ENCODE peak calls at places on chromosomes 13 and 19, in five cellular contexts. One of them, this sample, is unnamed.

GRCh38 chr19:3006075-3006767 is 22.9 kb downstream of the TLE2 start:
- DNase-seq in cardiac fibroblast: no peak
- DNase-seq in brain microvascular endothelial cell: no peak
- DNase-seq in GM06990: no peak
- DNase-seq in neural crest cell: no peak
- DNase-seq in this sample: no peak

GRCh38 chr13:76637651-76638111 is 248.5 kb downstream of the KCTD12 start:
- DNase-seq in brain microvascular endothelial cell: peak; percentile 42
- DNase-seq in cardiac fibroblast: peak; percentile 41
- DNase-seq in GM06990: no peak
- DNase-seq in neural crest cell: no peak
- DNase-seq in this sample: no peak

GRCh38 chr19:46766569-46767317 is 20.5 kb upstream of the STRN4 start:
- DNase-seq in cardiac fibroblast: no peak
- DNase-seq in GM06990: no peak
- DNase-seq in neural crest cell: peak; percentile 48
- DNase-seq in brain microvascular endothelial cell: no peak
- DNase-seq in this sample: no peak

GRCh38 chr19:15265849-15266248 is 33.6 kb upstream of the EPHX3 start:
- DNase-seq in GM06990: no peak
- DNase-seq in brain microvascular endothelial cell: peak; percentile 86
- DNase-seq in cardiac fibroblast: peak; percentile 99
- DNase-seq in neural crest cell: no peak
- DNase-seq in this sample: peak; percentile 96

GRCh38 chr13:77660841-77661250 is 36.6 kb upstream of the SLAIN1 start:
- DNase-seq in neural crest cell: no peak
- DNase-seq in GM06990: no peak
- DNase-seq in brain microvascular endothelial cell: no peak
- DNase-seq in cardiac fibroblast: no peak
- DNase-seq in this sample: no peak

GRCh38 chr19:27806471-27807070 is 1406.4 kb downstream of the UQCRFS1 start:
- DNase-seq in cardiac fibroblast: no peak
- DNase-seq in GM06990: no peak
- DNase-seq in brain microvascular endothelial cell: no peak
- DNase-seq in neural crest cell: no peak
- DNase-seq in this sample: no peak

GRCh38 chr13:74187564-74187963 is 53.4 kb upstream of the KLF12 start:
- DNase-seq in neural crest cell: no peak
- DNase-seq in brain microvascular endothelial cell: peak; percentile 49
- DNase-seq in GM06990: no peak
- DNase-seq in cardiac fibroblast: no peak
- DNase-seq in this sample: no peak

GRCh38 chr19:8148410-8149231 is 771 bp downstream of the FBN3 start:
- DNase-seq in neural crest cell: peak; percentile 27
- DNase-seq in GM06990: no peak
- DNase-seq in brain microvascular endothelial cell: no peak
- DNase-seq in cardiac fibroblast: no peak
- DNase-seq in this sample: no peak

GRCh38 chr19:13057744-13058143 is 44.9 kb downstream of the LYL1 start:
- DNase-seq in brain microvascular endothelial cell: no peak
- DNase-seq in cardiac fibroblast: peak; percentile 52
- DNase-seq in neural crest cell: no peak
- DNase-seq in GM06990: no peak
- DNase-seq in this sample: no peak

GRCh38 chr13:98405690-98406344 is 171.1 kb downstream of the STK24 start:
- DNase-seq in neural crest cell: no peak
- DNase-seq in brain microvascular endothelial cell: no peak
- DNase-seq in cardiac fibroblast: no peak
- DNase-seq in GM06990: no peak
- DNase-seq in this sample: no peak

GRCh38 chr19:12482505-12482886 is 2.1 kb downstream of the ZNF709 start:
- DNase-seq in brain microvascular endothelial cell: no peak
- DNase-seq in cardiac fibroblast: no peak
- DNase-seq in neural crest cell: no peak
- DNase-seq in GM06990: no peak
- DNase-seq in this sample: no peak

GRCh38 chr13:66660013-66660804 is 569.9 kb downstream of the PCDH9 start:
- DNase-seq in brain microvascular endothelial cell: peak; percentile 62
- DNase-seq in cardiac fibroblast: peak; percentile 64
- DNase-seq in GM06990: peak; percentile 0
- DNase-seq in neural crest cell: no peak
- DNase-seq in this sample: no peak

GRCh38 chr13:99859178-99860177 is 112.1 kb downstream of the ZIC5 start:
- DNase-seq in neural crest cell: no peak
- DNase-seq in brain microvascular endothelial cell: no peak
- DNase-seq in cardiac fibroblast: no peak
- DNase-seq in GM06990: peak; percentile 22
- DNase-seq in this sample: no peak

DNA sequence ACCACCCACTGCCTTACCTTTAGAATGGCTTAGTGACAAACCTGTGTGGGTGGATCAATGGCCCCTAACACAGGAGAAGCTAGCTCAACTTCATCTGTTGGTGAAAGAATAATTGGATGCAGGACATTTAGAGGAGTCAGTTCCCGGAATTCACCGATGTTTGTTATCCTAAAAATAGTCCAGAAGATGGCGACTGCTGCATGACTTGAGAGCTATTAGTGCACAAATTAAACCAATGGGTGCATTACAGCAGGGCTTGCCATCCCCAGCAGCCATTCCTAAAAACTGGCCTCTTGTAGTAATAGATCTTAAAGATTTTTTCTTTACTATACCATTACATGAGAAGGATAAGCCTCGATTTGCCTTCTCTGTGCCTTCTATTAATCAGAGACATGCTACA is 46.8 kb upstream of the ZNF726 start:
- DNase-seq in brain microvascular endothelial cell: no peak
- DNase-seq in GM06990: no peak
- DNase-seq in cardiac fibroblast: no peak
- DNase-seq in neural crest cell: no peak
- DNase-seq in this sample: no peak
- TF ChIP-seq CTCF in brain microvascular endothelial cell: no peak
- TF ChIP-seq CTCF in GM06990: no peak
- TF ChIP-seq CTCF in cardiac fibroblast: no peak
- TF ChIP-seq CTCF in neural crest cell: no peak
- TF ChIP-seq CTCF in this sample: no peak

GRCh38 chr13:19888799-19889198 is 25.4 kb upstream of the ZMYM5 start:
- DNase-seq in cardiac fibroblast: peak; percentile 47
- DNase-seq in GM06990: no peak
- DNase-seq in neural crest cell: no peak
- DNase-seq in brain microvascular endothelial cell: no peak
- DNase-seq in this sample: no peak
- TF ChIP-seq CTCF in cardiac fibroblast: no peak
- TF ChIP-seq CTCF in GM06990: no peak
- TF ChIP-seq CTCF in neural crest cell: no peak
- TF ChIP-seq CTCF in brain microvascular endothelial cell: no peak
- TF ChIP-seq CTCF in this sample: peak; percentile 41

DNA sequence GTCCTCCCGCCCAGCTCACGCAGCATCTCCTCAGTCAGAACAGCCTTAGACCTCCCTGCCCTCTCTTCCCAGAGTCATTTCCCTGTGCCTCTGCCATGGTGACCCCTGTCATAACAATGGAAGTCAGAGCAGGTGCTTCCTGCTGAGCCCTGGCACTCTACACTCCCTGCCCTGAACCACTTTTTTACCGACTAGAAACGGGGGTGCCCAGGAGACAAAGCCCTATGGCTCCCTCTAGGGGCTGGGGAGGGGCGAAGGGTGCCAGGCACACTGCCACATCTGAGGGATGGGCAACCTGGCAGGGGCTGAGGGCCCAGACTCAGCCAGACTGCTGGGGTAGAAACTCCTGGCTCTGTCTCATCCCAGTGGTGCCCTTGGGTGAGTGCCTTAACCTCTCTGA is 16.4 kb downstream of the ZNF574 start:
- DNase-seq in brain microvascular endothelial cell: no peak
- DNase-seq in GM06990: no peak
- DNase-seq in cardiac fibroblast: peak; percentile 31
- DNase-seq in neural crest cell: no peak
- DNase-seq in this sample: no peak
- TF ChIP-seq CTCF in brain microvascular endothelial cell: peak; percentile 74
- TF ChIP-seq CTCF in GM06990: peak; percentile 68
- TF ChIP-seq CTCF in cardiac fibroblast: peak; percentile 61
- TF ChIP-seq CTCF in neural crest cell: peak; percentile 34
- TF ChIP-seq CTCF in this sample: peak; percentile 56

GRCh38 chr19:1875646-1876493 is 9.4 kb downstream of the ABHD17A start:
- DNase-seq in cardiac fibroblast: peak; percentile 92
- DNase-seq in neural crest cell: peak; percentile 82
- DNase-seq in brain microvascular endothelial cell: peak; percentile 74
- DNase-seq in GM06990: peak; percentile 89
- DNase-seq in this sample: peak; percentile 93
- TF ChIP-seq CTCF in cardiac fibroblast: no peak
- TF ChIP-seq CTCF in neural crest cell: peak; percentile 19
- TF ChIP-seq CTCF in brain microvascular endothelial cell: no peak
- TF ChIP-seq CTCF in GM06990: peak; percentile 35
- TF ChIP-seq CTCF in this sample: no peak

DNA sequence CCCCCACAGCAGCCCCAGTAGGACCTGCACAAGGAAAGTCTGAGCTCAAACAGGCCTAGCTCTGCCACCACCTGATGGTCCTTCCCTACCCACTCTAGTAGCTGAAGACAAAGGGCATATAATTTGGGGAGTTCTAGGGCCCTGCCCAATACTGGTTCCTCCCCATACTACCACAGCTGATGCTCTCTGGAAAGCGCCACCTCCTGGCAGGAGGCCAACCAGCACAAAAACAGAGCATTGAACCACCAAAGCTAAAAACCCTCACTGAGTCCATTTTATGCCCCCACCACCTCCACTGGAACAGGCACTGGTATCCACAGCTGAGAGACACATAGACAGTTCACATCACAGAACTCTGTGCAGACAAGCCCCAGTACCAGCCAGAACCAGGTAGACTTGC is 1276.8 kb downstream of the OLFM4 start:
- DNase-seq in neural crest cell: no peak
- DNase-seq in brain microvascular endothelial cell: no peak
- DNase-seq in cardiac fibroblast: no peak
- DNase-seq in GM06990: no peak
- DNase-seq in this sample: no peak
- TF ChIP-seq CTCF in neural crest cell: no peak
- TF ChIP-seq CTCF in brain microvascular endothelial cell: no peak
- TF ChIP-seq CTCF in cardiac fibroblast: no peak
- TF ChIP-seq CTCF in GM06990: no peak
- TF ChIP-seq CTCF in this sample: no peak